ENCODE peak calls at places on chromosome 9, in eight cellular contexts. One of them, this sample, is unnamed.

GRCh38 chr9:87950765-87951488 is 23.4 kb downstream of the CDK20 start:
- DNase-seq in foreskin keratinocyte: no peak
- DNase-seq in activated CD4-positive, alpha-beta T cell treated with anti-CD3 and anti-CD28 coated beads for 48 hours: no peak
- DNase-seq in activated naive CD4-positive, alpha-beta T cell treated with Interleukin-2 at 50 U/mL for 16 hours: no peak
- DNase-seq in coronary artery: no peak
- DNase-seq in NCI-H1105 treated with DMSO at 0.1 percent for 48 hours: peak
- DNase-seq in glutamatergic neuron: peak
- DNase-seq in NCI-H2107: no peak
- DNase-seq in this sample: peak

GRCh38 chr9:71036501-71036900 is 84.9 kb downstream of the TRPM3 start:
- DNase-seq in activated naive CD4-positive, alpha-beta T cell treated with Interleukin-2 at 50 U/mL for 16 hours: no peak
- DNase-seq in NCI-H2107: no peak
- DNase-seq in glutamatergic neuron: no peak
- DNase-seq in activated CD4-positive, alpha-beta T cell treated with anti-CD3 and anti-CD28 coated beads for 48 hours: no peak
- DNase-seq in coronary artery: no peak
- DNase-seq in foreskin keratinocyte: peak
- DNase-seq in NCI-H1105 treated with DMSO at 0.1 percent for 48 hours: peak
- DNase-seq in this sample: peak

GRCh38 chr9:38687389-38687842 is 32.5 kb downstream of the FAM240B start:
- DNase-seq in activated CD4-positive, alpha-beta T cell treated with anti-CD3 and anti-CD28 coated beads for 48 hours: peak
- DNase-seq in NCI-H2107: peak
- DNase-seq in glutamatergic neuron: no peak
- DNase-seq in activated naive CD4-positive, alpha-beta T cell treated with Interleukin-2 at 50 U/mL for 16 hours: peak
- DNase-seq in NCI-H1105 treated with DMSO at 0.1 percent for 48 hours: no peak
- DNase-seq in foreskin keratinocyte: peak
- DNase-seq in coronary artery: no peak
- DNase-seq in this sample: peak

GRCh38 chr9:89440951-89441654 is 56.8 kb downstream of the SEMA4D start:
- DNase-seq in NCI-H2107: no peak
- DNase-seq in NCI-H1105 treated with DMSO at 0.1 percent for 48 hours: no peak
- DNase-seq in activated naive CD4-positive, alpha-beta T cell treated with Interleukin-2 at 50 U/mL for 16 hours: no peak
- DNase-seq in coronary artery: no peak
- DNase-seq in foreskin keratinocyte: no peak
- DNase-seq in glutamatergic neuron: no peak
- DNase-seq in activated CD4-positive, alpha-beta T cell treated with anti-CD3 and anti-CD28 coated beads for 48 hours: no peak
- DNase-seq in this sample: no peak

GRCh38 chr9:134364391-134365114 is 38.3 kb downstream of the RXRA start:
- DNase-seq in NCI-H1105 treated with DMSO at 0.1 percent for 48 hours: no peak
- DNase-seq in NCI-H2107: no peak
- DNase-seq in activated naive CD4-positive, alpha-beta T cell treated with Interleukin-2 at 50 U/mL for 16 hours: peak
- DNase-seq in foreskin keratinocyte: no peak
- DNase-seq in activated CD4-positive, alpha-beta T cell treated with anti-CD3 and anti-CD28 coated beads for 48 hours: no peak
- DNase-seq in glutamatergic neuron: no peak
- DNase-seq in coronary artery: no peak
- DNase-seq in this sample: no peak

GRCh38 chr9:105708405-105708804 is 14.1 kb downstream of the TMEM38B start:
- DNase-seq in activated CD4-positive, alpha-beta T cell treated with anti-CD3 and anti-CD28 coated beads for 48 hours: no peak
- DNase-seq in activated naive CD4-positive, alpha-beta T cell treated with Interleukin-2 at 50 U/mL for 16 hours: no peak
- DNase-seq in glutamatergic neuron: no peak
- DNase-seq in NCI-H1105 treated with DMSO at 0.1 percent for 48 hours: no peak
- DNase-seq in NCI-H2107: no peak
- DNase-seq in foreskin keratinocyte: no peak
- DNase-seq in coronary artery: no peak
- DNase-seq in this sample: no peak

GRCh38 chr9:128104171-128104618 is 23.3 kb downstream of the PTGES2 start:
- DNase-seq in activated CD4-positive, alpha-beta T cell treated with anti-CD3 and anti-CD28 coated beads for 48 hours: no peak
- DNase-seq in activated naive CD4-positive, alpha-beta T cell treated with Interleukin-2 at 50 U/mL for 16 hours: no peak
- DNase-seq in NCI-H1105 treated with DMSO at 0.1 percent for 48 hours: no peak
- DNase-seq in NCI-H2107: no peak
- DNase-seq in foreskin keratinocyte: no peak
- DNase-seq in glutamatergic neuron: no peak
- DNase-seq in coronary artery: no peak
- DNase-seq in this sample: no peak

GRCh38 chr9:137026384-137026783 is 1.7 kb downstream of the ABCA2 start:
- DNase-seq in glutamatergic neuron: no peak
- DNase-seq in NCI-H1105 treated with DMSO at 0.1 percent for 48 hours: no peak
- DNase-seq in coronary artery: no peak
- DNase-seq in NCI-H2107: no peak
- DNase-seq in activated naive CD4-positive, alpha-beta T cell treated with Interleukin-2 at 50 U/mL for 16 hours: no peak
- DNase-seq in activated CD4-positive, alpha-beta T cell treated with anti-CD3 and anti-CD28 coated beads for 48 hours: no peak
- DNase-seq in foreskin keratinocyte: no peak
- DNase-seq in this sample: no peak

GRCh38 chr9:115379719-115380118 is 261.8 kb upstream of the TNC start:
- DNase-seq in coronary artery: no peak
- DNase-seq in activated CD4-positive, alpha-beta T cell treated with anti-CD3 and anti-CD28 coated beads for 48 hours: no peak
- DNase-seq in NCI-H2107: no peak
- DNase-seq in glutamatergic neuron: no peak
- DNase-seq in NCI-H1105 treated with DMSO at 0.1 percent for 48 hours: no peak
- DNase-seq in foreskin keratinocyte: no peak
- DNase-seq in activated naive CD4-positive, alpha-beta T cell treated with Interleukin-2 at 50 U/mL for 16 hours: no peak
- DNase-seq in this sample: no peak

GRCh38 chr9:98874721-98875255 is 67.3 kb downstream of the GALNT12 start:
- DNase-seq in activated CD4-positive, alpha-beta T cell treated with anti-CD3 and anti-CD28 coated beads for 48 hours: no peak
- DNase-seq in foreskin keratinocyte: no peak
- DNase-seq in glutamatergic neuron: no peak
- DNase-seq in NCI-H1105 treated with DMSO at 0.1 percent for 48 hours: no peak
- DNase-seq in activated naive CD4-positive, alpha-beta T cell treated with Interleukin-2 at 50 U/mL for 16 hours: no peak
- DNase-seq in coronary artery: no peak
- DNase-seq in NCI-H2107: no peak
- DNase-seq in this sample: no peak

GRCh38 chr9:71683598-71684235 is 84.6 kb downstream of the CEMIP2 start:
- DNase-seq in NCI-H2107: no peak
- DNase-seq in activated naive CD4-positive, alpha-beta T cell treated with Interleukin-2 at 50 U/mL for 16 hours: no peak
- DNase-seq in foreskin keratinocyte: no peak
- DNase-seq in coronary artery: no peak
- DNase-seq in activated CD4-positive, alpha-beta T cell treated with anti-CD3 and anti-CD28 coated beads for 48 hours: no peak
- DNase-seq in NCI-H1105 treated with DMSO at 0.1 percent for 48 hours: no peak
- DNase-seq in glutamatergic neuron: no peak
- DNase-seq in this sample: peak

GRCh38 chr9:125996671-125997509 is 249.7 kb downstream of the PBX3 start:
- DNase-seq in foreskin keratinocyte: no peak
- DNase-seq in activated naive CD4-positive, alpha-beta T cell treated with Interleukin-2 at 50 U/mL for 16 hours: no peak
- DNase-seq in NCI-H1105 treated with DMSO at 0.1 percent for 48 hours: no peak
- DNase-seq in glutamatergic neuron: no peak
- DNase-seq in NCI-H2107: no peak
- DNase-seq in activated CD4-positive, alpha-beta T cell treated with anti-CD3 and anti-CD28 coated beads for 48 hours: no peak
- DNase-seq in coronary artery: no peak
- DNase-seq in this sample: no peak

GRCh38 chr9:92385474-92385873 is 18.9 kb downstream of the OGN start:
- DNase-seq in glutamatergic neuron: no peak
- DNase-seq in NCI-H2107: no peak
- DNase-seq in activated naive CD4-positive, alpha-beta T cell treated with Interleukin-2 at 50 U/mL for 16 hours: no peak
- DNase-seq in foreskin keratinocyte: no peak
- DNase-seq in coronary artery: no peak
- DNase-seq in activated CD4-positive, alpha-beta T cell treated with anti-CD3 and anti-CD28 coated beads for 48 hours: no peak
- DNase-seq in NCI-H1105 treated with DMSO at 0.1 percent for 48 hours: no peak
- DNase-seq in this sample: peak

GRCh38 chr9:5015934-5016333 is 30.9 kb downstream of the JAK2 start:
- DNase-seq in activated naive CD4-positive, alpha-beta T cell treated with Interleukin-2 at 50 U/mL for 16 hours: no peak
- DNase-seq in activated CD4-positive, alpha-beta T cell treated with anti-CD3 and anti-CD28 coated beads for 48 hours: no peak
- DNase-seq in coronary artery: no peak
- DNase-seq in NCI-H2107: no peak
- DNase-seq in glutamatergic neuron: no peak
- DNase-seq in NCI-H1105 treated with DMSO at 0.1 percent for 48 hours: no peak
- DNase-seq in foreskin keratinocyte: no peak
- DNase-seq in this sample: no peak

GRCh38 chr9:33161589-33162132 is 5.5 kb downstream of the B4GALT1 start:
- DNase-seq in foreskin keratinocyte: peak
- DNase-seq in NCI-H2107: no peak
- DNase-seq in coronary artery: peak
- DNase-seq in NCI-H1105 treated with DMSO at 0.1 percent for 48 hours: no peak
- DNase-seq in activated CD4-positive, alpha-beta T cell treated with anti-CD3 and anti-CD28 coated beads for 48 hours: no peak
- DNase-seq in activated naive CD4-positive, alpha-beta T cell treated with Interleukin-2 at 50 U/mL for 16 hours: no peak
- DNase-seq in glutamatergic neuron: no peak
- DNase-seq in this sample: peak

GRCh38 chr9:78671785-78672184 is 374.9 kb downstream of the PSAT1 start:
- DNase-seq in activated naive CD4-positive, alpha-beta T cell treated with Interleukin-2 at 50 U/mL for 16 hours: no peak
- DNase-seq in activated CD4-positive, alpha-beta T cell treated with anti-CD3 and anti-CD28 coated beads for 48 hours: no peak
- DNase-seq in NCI-H2107: no peak
- DNase-seq in foreskin keratinocyte: no peak
- DNase-seq in NCI-H1105 treated with DMSO at 0.1 percent for 48 hours: no peak
- DNase-seq in coronary artery: no peak
- DNase-seq in glutamatergic neuron: no peak
- DNase-seq in this sample: no peak

GRCh38 chr9:124052401-124052800 is 40.8 kb downstream of the LHX2 start:
- DNase-seq in NCI-H1105 treated with DMSO at 0.1 percent for 48 hours: no peak
- DNase-seq in activated CD4-positive, alpha-beta T cell treated with anti-CD3 and anti-CD28 coated beads for 48 hours: no peak
- DNase-seq in activated naive CD4-positive, alpha-beta T cell treated with Interleukin-2 at 50 U/mL for 16 hours: no peak
- DNase-seq in NCI-H2107: no peak
- DNase-seq in coronary artery: no peak
- DNase-seq in foreskin keratinocyte: no peak
- DNase-seq in glutamatergic neuron: no peak
- DNase-seq in this sample: no peak

GRCh38 chr9:2730971-2731370 is 13.7 kb downstream of the KCNV2 start:
- DNase-seq in NCI-H1105 treated with DMSO at 0.1 percent for 48 hours: no peak
- DNase-seq in NCI-H2107: no peak
- DNase-seq in foreskin keratinocyte: no peak
- DNase-seq in glutamatergic neuron: no peak
- DNase-seq in activated CD4-positive, alpha-beta T cell treated with anti-CD3 and anti-CD28 coated beads for 48 hours: no peak
- DNase-seq in coronary artery: no peak
- DNase-seq in activated naive CD4-positive, alpha-beta T cell treated with Interleukin-2 at 50 U/mL for 16 hours: no peak
- DNase-seq in this sample: no peak